ENCODE peak calls at places on chromosomes 6 and 20, in four cellular contexts. L is aorta, C is upper lobe of right lung, H is gastrocnemius medialis. V is an unnamed sample.

GRCh38 chr20:64149809-64150560 is 14.3 kb upstream of the MYT1 start:
- DNase-seq in L (peak), C (peak), H (no peak), V (peak)

GRCh38 chr6:166474721-166475565 is 92.2 kb upstream of the MPC1 start:
- DNase-seq in L (no peak), C (no peak), H (no peak), V (peak)

GRCh38 chr20:6295026-6295425 is 172.2 kb upstream of the FERMT1 start:
- DNase-seq in L (no peak), C (no peak), H (no peak), V (no peak)

GRCh38 chr20:50172347-50173013 is 18.1 kb upstream of the CEBPB start:
- DNase-seq in L (peak), C (peak), H (peak), V (peak)

GRCh38 chr6:100160913-100161312 is 166.9 kb upstream of the MCHR2 start:
- DNase-seq in L (no peak), C (no peak), H (no peak), V (no peak)

GRCh38 chr6:111870751-111871064 is 2.5 kb downstream of the FYN start:
- DNase-seq in L (no peak), C (no peak), H (no peak), V (no peak)

GRCh38 chr20:20732641-20733040 is 20.2 kb upstream of the RALGAPA2 start:
- DNase-seq in L (no peak), C (no peak), H (peak), V (no peak)

GRCh38 chr6:28258877-28259777 is at the start of gene NKAPL:
- DNase-seq in L (peak), C (peak), H (peak), V (peak)

GRCh38 chr6:53112404-53112803 is 36.2 kb downstream of the GCM1 start:
- DNase-seq in L (no peak), C (no peak), H (no peak), V (no peak)

GRCh38 chr6:84549912-84550311 is 214.5 kb downstream of the TBX18 start:
- DNase-seq in L (no peak), C (no peak), H (no peak), V (no peak)

GRCh38 chr6:46015119-46015968 is at the start of gene CLIC5:
- DNase-seq in L (peak), C (peak), H (peak), V (peak)

GRCh38 chr6:106694343-106694742 is 65.0 kb downstream of the QRSL1 start:
- DNase-seq in L (no peak), C (no peak), H (no peak), V (no peak)
- H3K4me3 ChIP-seq in L (no peak), C (no peak), H (no peak), V (no peak)

GRCh38 chr6:163255265-163255664 is 159.3 kb upstream of the QKI start:
- DNase-seq in L (no peak), C (no peak), H (no peak), V (no peak)
- H3K4me3 ChIP-seq in L (no peak), C (no peak), H (no peak), V (no peak)

DNA sequence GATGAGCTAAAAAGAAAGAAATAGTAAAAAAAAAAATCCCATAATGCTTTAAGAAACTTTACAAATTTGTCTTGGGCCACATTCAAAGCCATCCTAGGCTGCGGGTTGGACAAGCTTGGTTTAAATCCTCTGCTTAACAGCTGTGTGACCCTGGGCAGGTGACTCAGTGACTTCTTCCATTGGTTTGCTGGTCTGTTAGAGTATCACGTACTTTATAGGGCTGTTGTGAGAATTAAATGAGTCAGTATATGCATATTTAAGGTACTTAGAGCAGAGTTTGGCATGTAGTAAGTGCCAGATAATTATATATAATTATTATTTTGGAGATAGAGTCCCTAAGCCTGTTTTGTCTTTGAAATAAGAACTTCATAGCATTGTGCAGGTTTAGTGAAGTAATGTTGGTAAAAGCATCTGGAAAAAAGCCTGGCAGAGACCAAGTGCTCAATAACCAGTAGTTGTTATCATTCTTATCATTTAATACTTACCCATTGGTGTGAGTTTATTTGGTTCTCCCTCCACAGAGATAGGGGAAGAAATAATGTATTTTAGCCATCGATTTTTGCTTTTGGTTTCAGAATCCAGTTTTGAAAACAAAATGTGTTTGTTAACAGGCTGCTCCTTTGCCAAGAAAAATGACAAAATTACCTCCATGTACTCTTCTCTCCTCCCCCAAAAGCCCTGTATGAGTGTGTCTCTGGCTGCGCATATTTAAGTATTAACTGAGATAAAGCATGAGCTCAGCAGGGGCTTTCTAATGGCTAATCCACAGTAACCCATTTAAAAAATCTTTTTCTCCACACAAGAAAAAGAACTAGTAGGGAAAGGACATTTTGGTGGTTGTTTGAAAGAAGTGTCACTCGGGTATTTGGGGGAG is 67.2 kb downstream of the FOXO3 start:
- DNase-seq in L (no peak), C (no peak), H (no peak), V (no peak)
- H3K4me3 ChIP-seq in L (no peak), C (no peak), H (no peak), V (no peak)

DNA sequence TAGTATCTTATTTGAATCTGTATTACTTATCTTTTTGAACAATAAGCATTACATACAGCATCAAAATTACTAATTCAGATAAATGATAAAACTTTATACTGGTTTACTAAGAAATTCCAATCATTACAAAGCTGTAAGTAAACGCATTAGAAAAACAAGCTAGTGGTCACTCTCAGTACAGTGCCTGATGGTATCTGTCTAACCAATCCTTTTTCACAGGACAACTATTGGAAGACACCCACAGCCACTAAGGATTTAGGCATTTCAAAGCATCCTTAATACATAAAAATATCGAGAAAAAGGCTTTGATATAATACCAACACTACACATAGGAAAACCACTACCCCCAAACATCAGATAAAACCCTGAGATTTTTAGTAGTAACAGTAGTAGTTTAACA is 2.6 kb downstream of the CD164 start:
- DNase-seq in L (no peak), C (no peak), H (no peak), V (no peak)
- H3K4me3 ChIP-seq in L (peak), C (peak), H (peak), V (peak)

GRCh38 chr6:21598662-21599061 is 5.1 kb downstream of the SOX4 start:
- DNase-seq in L (no peak), C (no peak), H (no peak), V (no peak)

GRCh38 chr6:21601341-21601740 is 7.8 kb downstream of the SOX4 start:
- DNase-seq in L (no peak), C (no peak), H (no peak), V (no peak)

GRCh38 chr6:21597706-21598273 is 4.2 kb downstream of the SOX4 start:
- DNase-seq in L (no peak), C (no peak), H (no peak), V (no peak)

GRCh38 chr6:21597243-21597682 is 3.7 kb downstream of the SOX4 start:
- DNase-seq in L (no peak), C (no peak), H (no peak), V (no peak)

GRCh38 chr6:21599074-21599639 is 5.6 kb downstream of the SOX4 start:
- DNase-seq in L (no peak), C (no peak), H (no peak), V (no peak)
- H3K4me3 ChIP-seq in L (no peak), C (peak), H (no peak), V (no peak)